ENCODE peak calls at places on chromosome 21, in ten cellular contexts. F is A549, M is foreskin fibroblast, A is cardiac fibroblast, T is GM10248, S is BJ, B is HFFc6, I is PC-9, P is RWPE1, G is body of pancreas. D is an unnamed sample.

GRCh38 chr21:37032877-37033471 is 26.5 kb downstream of the RIPPLY3 start:
- DNase-seq in F (peak), M (peak), A (peak), T (no peak), S (peak), B (peak), I (peak), P (peak), G (no peak), D (peak)

GRCh38 chr21:37087188-37087587 is 14.1 kb downstream of the TTC3 start:
- DNase-seq in F (peak), M (peak), A (peak), T (no peak), S (peak), B (peak), I (no peak), P (no peak), G (no peak), D (peak)

GRCh38 chr21:38664821-38665220 is 140.9 kb upstream of the ETS2 start:
- DNase-seq in F (no peak), M (no peak), A (no peak), T (no peak), S (no peak), B (no peak), I (no peak), P (no peak), G (no peak), D (no peak)

GRCh38 chr21:17053321-17053720 is 459.5 kb upstream of the CXADR start:
- DNase-seq in F (no peak), M (no peak), A (no peak), T (no peak), S (no peak), B (no peak), I (no peak), P (no peak), G (no peak), D (no peak)

GRCh38 chr21:35256468-35256988 is 207.4 kb upstream of the RUNX1 start:
- DNase-seq in F (peak), M (peak), A (peak), T (no peak), S (peak), B (peak), I (peak), P (peak), G (peak), D (peak)

GRCh38 chr21:22345624-22346023 is 1347.4 kb downstream of the NCAM2 start:
- DNase-seq in F (no peak), M (no peak), A (no peak), T (no peak), S (no peak), B (no peak), I (no peak), P (no peak), G (no peak), D (no peak)

GRCh38 chr21:16305686-16306085 is 575.9 kb downstream of the USP25 start:
- DNase-seq in F (no peak), M (no peak), A (peak), T (no peak), S (no peak), B (no peak), I (no peak), P (no peak), G (no peak), D (no peak)

GRCh38 chr21:44908496-44908895 is 12.2 kb downstream of the ITGB2 start:
- DNase-seq in F (no peak), M (no peak), A (peak), T (no peak), S (no peak), B (no peak), I (no peak), P (no peak), G (no peak), D (no peak)

GRCh38 chr21:45074048-45074817 is at the start of gene ADARB1:
- DNase-seq in F (peak), M (peak), A (peak), T (peak), S (no peak), B (no peak), I (peak), P (peak), G (peak), D (peak)

GRCh38 chr21:35855463-35855862 is 204.9 kb downstream of the SETD4 start:
- DNase-seq in F (no peak), M (peak), A (peak), T (no peak), S (no peak), B (peak), I (no peak), P (no peak), G (no peak), D (no peak)

GRCh38 chr21:25421327-25422028 is 185.8 kb downstream of the MRPL39 start:
- DNase-seq in F (peak), M (peak), A (peak), T (peak), S (no peak), B (peak), I (no peak), P (no peak), G (no peak), D (peak)

GRCh38 chr21:25456672-25457071 is 150.6 kb downstream of the MRPL39 start:
- DNase-seq in F (no peak), M (no peak), A (peak), T (peak), S (no peak), B (no peak), I (no peak), P (no peak), G (peak), D (no peak)

GRCh38 chr21:44925027-44925755 is 4.5 kb upstream of the ITGB2 start:
- DNase-seq in F (no peak), M (peak), A (peak), T (no peak), S (no peak), B (no peak), I (no peak), P (no peak), G (no peak), D (peak)

GRCh38 chr21:17472592-17473271 is 40.1 kb upstream of the CXADR start:
- DNase-seq in F (no peak), M (no peak), A (no peak), T (no peak), S (no peak), B (no peak), I (no peak), P (no peak), G (no peak), D (no peak)

GRCh38 chr21:16578912-16579311 is 849.1 kb downstream of the USP25 start:
- DNase-seq in F (no peak), M (no peak), A (no peak), T (no peak), S (no peak), B (no peak), I (no peak), P (no peak), G (no peak), D (no peak)

GRCh38 chr21:15140321-15141019 is 75.7 kb upstream of the NRIP1 start:
- DNase-seq in F (peak), M (no peak), A (no peak), T (no peak), S (no peak), B (no peak), I (no peak), P (no peak), G (peak), D (no peak)

GRCh38 chr21:35904995-35905972 is 155.0 kb downstream of the SETD4 start:
- DNase-seq in F (no peak), M (no peak), A (peak), T (no peak), S (no peak), B (no peak), I (no peak), P (no peak), G (no peak), D (peak)

GRCh38 chr21:35825370-35825769 is 235.0 kb downstream of the SETD4 start:
- DNase-seq in F (no peak), M (no peak), A (no peak), T (no peak), S (no peak), B (no peak), I (no peak), P (no peak), G (no peak), D (no peak)

GRCh38 chr21:44353200-44353970 is at the start of gene TRPM2:
- DNase-seq in F (no peak), M (peak), A (peak), T (peak), S (no peak), B (no peak), I (no peak), P (no peak), G (no peak), D (peak)

GRCh38 chr21:44695176-44695575 is 1.8 kb upstream of the KRTAP10-12 start:
- DNase-seq in F (no peak), M (no peak), A (no peak), T (no peak), S (no peak), B (no peak), I (no peak), P (no peak), G (no peak), D (no peak)

GRCh38 chr21:28655471-28655870 is 337.2 kb downstream of the LTN1 start:
- DNase-seq in F (no peak), M (no peak), A (no peak), T (no peak), S (no peak), B (no peak), I (no peak), P (no peak), G (no peak), D (no peak)

GRCh38 chr21:16426936-16427335 is 697.2 kb downstream of the USP25 start:
- DNase-seq in F (no peak), M (no peak), A (no peak), T (no peak), S (no peak), B (no peak), I (no peak), P (no peak), G (no peak), D (no peak)

GRCh38 chr21:38440746-38441145 is 57.5 kb downstream of the ERG start:
- DNase-seq in F (peak), M (peak), A (peak), T (no peak), S (peak), B (peak), I (no peak), P (peak), G (no peak), D (peak)

GRCh38 chr21:39633043-39633442 is 20.3 kb downstream of the B3GALT5 start:
- DNase-seq in F (no peak), M (peak), A (no peak), T (no peak), S (peak), B (peak), I (peak), P (peak), G (no peak), D (peak)

GRCh38 chr21:36927718-36928117 is 38.8 kb downstream of the HLCS start:
- DNase-seq in F (peak), M (peak), A (peak), T (peak), S (peak), B (peak), I (peak), P (peak), G (peak), D (peak)

GRCh38 chr21:29557200-29557599 is 258.5 kb downstream of the BACH1 start:
- DNase-seq in F (no peak), M (no peak), A (no peak), T (no peak), S (no peak), B (no peak), I (no peak), P (no peak), G (no peak), D (no peak)

GRCh38 chr21:38323721-38324591 is 67.2 kb downstream of the KCNJ15 start:
- DNase-seq in F (peak), M (peak), A (peak), T (no peak), S (peak), B (peak), I (no peak), P (peak), G (no peak), D (peak)

GRCh38 chr21:25625036-25625435 is 14.0 kb upstream of the JAM2 start:
- DNase-seq in F (no peak), M (no peak), A (no peak), T (no peak), S (no peak), B (no peak), I (no peak), P (no peak), G (no peak), D (no peak)

GRCh38 chr21:44005071-44005470 is 7.0 kb upstream of the TRAPPC10 start:
- DNase-seq in F (no peak), M (no peak), A (no peak), T (no peak), S (no peak), B (no peak), I (no peak), P (no peak), G (no peak), D (no peak)

GRCh38 chr21:44350773-44351481 is 2.5 kb upstream of the TRPM2 start:
- DNase-seq in F (no peak), M (no peak), A (no peak), T (no peak), S (no peak), B (no peak), I (no peak), P (no peak), G (no peak), D (no peak)

GRCh38 chr21:38913120-38913975 is 107.6 kb downstream of the ETS2 start:
- DNase-seq in F (peak), M (peak), A (peak), T (no peak), S (no peak), B (no peak), I (peak), P (peak), G (peak), D (peak)

GRCh38 chr21:28762357-28762735 is 230.3 kb downstream of the LTN1 start:
- DNase-seq in F (no peak), M (no peak), A (no peak), T (no peak), S (no peak), B (no peak), I (no peak), P (no peak), G (no peak), D (no peak)

GRCh38 chr21:20020032-20020431 is 978.2 kb upstream of the NCAM2 start:
- DNase-seq in F (no peak), M (no peak), A (no peak), T (no peak), S (no peak), B (no peak), I (no peak), P (no peak), G (no peak), D (no peak)

GRCh38 chr21:42094811-42095210 is 23.7 kb downstream of the UMODL1 start:
- DNase-seq in F (no peak), M (no peak), A (no peak), T (no peak), S (no peak), B (no peak), I (no peak), P (no peak), G (no peak), D (no peak)
- TF ChIP-seq CTCF in F (no peak), M (no peak), A (peak), T (no peak), S (no peak), B (peak), I (no peak), P (no peak), G (no peak), D (no peak)

GRCh38 chr21:34204481-34205439 is 131.4 kb downstream of the MRPS6 start:
- DNase-seq in F (no peak), M (no peak), A (no peak), T (no peak), S (no peak), B (no peak), I (no peak), P (no peak), G (no peak), D (no peak)
- TF ChIP-seq CTCF in F (no peak), M (no peak), A (no peak), T (no peak), S (no peak), B (no peak), I (no peak), P (no peak), G (no peak), D (no peak)

DNA sequence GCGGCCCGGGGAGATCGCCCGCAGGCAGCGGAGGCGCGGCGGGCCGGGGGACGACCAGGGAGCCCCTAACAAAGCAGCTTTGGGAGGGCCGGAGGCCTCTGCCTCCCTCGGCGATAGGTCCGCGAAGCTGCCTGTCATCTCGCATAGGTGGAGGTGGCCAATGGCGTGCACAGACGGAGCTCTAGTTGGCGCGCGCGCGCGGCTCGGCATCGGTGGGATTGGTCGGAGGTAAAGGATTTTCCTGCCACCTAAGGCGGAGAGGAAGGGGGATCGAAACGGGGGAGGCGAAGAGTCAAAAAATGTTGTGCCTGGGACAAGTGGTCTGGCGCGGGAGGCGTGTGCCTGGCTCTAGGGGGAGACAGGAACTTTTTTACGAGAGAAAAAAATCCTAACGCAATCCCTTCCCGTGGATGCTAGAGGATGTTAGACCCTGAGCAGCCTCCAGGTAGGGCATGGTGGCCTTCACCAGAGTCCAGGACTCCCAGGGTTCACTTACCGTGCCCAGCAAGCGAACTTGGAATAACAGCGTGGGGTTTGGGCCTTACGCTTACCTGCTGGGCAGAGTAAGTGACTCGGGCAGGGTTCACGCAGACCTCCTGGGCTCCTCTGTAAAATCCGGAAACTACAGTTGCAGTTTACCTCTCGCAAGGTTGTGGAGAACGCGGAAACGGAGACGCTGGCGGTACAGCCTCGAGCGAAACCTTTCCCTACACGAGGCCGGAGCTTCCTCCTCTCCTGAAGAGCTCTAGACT is 99.9 kb upstream of the SOD1 start:
- DNase-seq in F (peak), M (peak), A (peak), T (peak), S (peak), B (no peak), I (peak), P (peak), G (peak), D (peak)
- TF ChIP-seq CTCF in F (no peak), M (no peak), A (no peak), T (no peak), S (no peak), B (no peak), I (no peak), P (no peak), G (no peak), D (no peak)

DNA sequence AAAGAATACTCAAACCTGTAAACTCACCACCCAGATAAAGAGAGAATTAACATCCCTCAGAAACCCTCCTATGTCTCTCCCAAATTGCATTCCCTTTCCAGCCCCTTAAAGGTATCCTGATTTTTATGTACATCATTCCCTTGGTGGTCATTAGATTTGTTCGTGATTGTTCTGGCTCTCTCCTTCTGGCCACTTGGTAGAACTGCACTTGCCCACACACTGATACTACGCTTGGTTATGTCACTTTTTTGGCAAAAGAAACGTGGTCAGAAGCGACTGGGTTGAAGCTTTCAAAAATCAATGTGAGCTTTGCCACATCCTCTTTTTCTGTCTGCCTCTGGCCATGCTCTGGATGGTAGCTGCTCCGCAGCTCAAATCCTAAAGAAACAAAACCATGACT is 76.3 kb downstream of the KRTAP19-8 start:
- DNase-seq in F (no peak), M (no peak), A (no peak), T (no peak), S (no peak), B (no peak), I (no peak), P (no peak), G (no peak), D (peak)
- TF ChIP-seq CTCF in F (no peak), M (no peak), A (no peak), T (no peak), S (no peak), B (no peak), I (peak), P (no peak), G (no peak), D (no peak)

GRCh38 chr21:46324390-46325072 is 575 bp downstream of the PCNT start:
- DNase-seq in F (peak), M (peak), A (peak), T (peak), S (no peak), B (peak), I (peak), P (peak), G (peak), D (peak)
- TF ChIP-seq CTCF in F (no peak), M (peak), A (no peak), T (peak), S (peak), B (no peak), I (no peak), P (no peak), G (no peak), D (peak)

GRCh38 chr21:32360401-32360981 is 32.3 kb downstream of the URB1 start:
- DNase-seq in F (no peak), M (no peak), A (peak), T (no peak), S (no peak), B (no peak), I (no peak), P (no peak), G (no peak), D (peak)

GRCh38 chr21:32364387-32364786 is 28.4 kb downstream of the URB1 start:
- DNase-seq in F (no peak), M (no peak), A (no peak), T (no peak), S (no peak), B (no peak), I (no peak), P (no peak), G (no peak), D (no peak)

GRCh38 chr21:32356874-32357395 is 35.9 kb downstream of the URB1 start:
- DNase-seq in F (no peak), M (no peak), A (no peak), T (no peak), S (no peak), B (no peak), I (no peak), P (no peak), G (no peak), D (no peak)

GRCh38 chr21:32364801-32365200 is 28.0 kb downstream of the URB1 start:
- DNase-seq in F (no peak), M (no peak), A (no peak), T (no peak), S (no peak), B (no peak), I (no peak), P (no peak), G (no peak), D (no peak)

GRCh38 chr21:32359719-32360260 is 33.0 kb downstream of the URB1 start:
- DNase-seq in F (peak), M (no peak), A (no peak), T (no peak), S (no peak), B (peak), I (no peak), P (no peak), G (no peak), D (peak)
- TF ChIP-seq CTCF in F (no peak), M (peak), A (peak), T (no peak), S (peak), B (peak), I (peak), P (no peak), G (no peak), D (peak)